ENCODE peak calls at places on chromosomes 5 and 9, in five cellular contexts. P is HepG2, S is HCT116, E is H1, L is NT2/D1. V is an unnamed sample.

GRCh38 chr5:91332267-91333044 is 50.7 kb downstream of the ARRDC3 start:
- DNase-seq in P (peak; percentile 78), S (peak; percentile 57), E (no peak), L (no peak), V (peak; percentile 38)

GRCh38 chr9:97365634-97366033 is 46.3 kb upstream of the TDRD7 start:
- DNase-seq in P (no peak), S (no peak), E (no peak), L (no peak), V (no peak)

GRCh38 chr9:124342946-124343485 is 72.2 kb downstream of the PSMB7 start:
- DNase-seq in P (no peak), S (no peak), E (no peak), L (no peak), V (no peak)

GRCh38 chr9:123425836-123426365 is 69.9 kb downstream of the CRB2 start:
- DNase-seq in P (no peak), S (no peak), E (no peak), L (no peak), V (no peak)

GRCh38 chr5:74055446-74056097 is 429.6 kb downstream of the ARHGEF28 start:
- DNase-seq in P (no peak), S (no peak), E (no peak), L (no peak), V (no peak)

GRCh38 chr5:118984602-118985001 is 3.7 kb downstream of the DTWD2 start:
- DNase-seq in P (no peak), S (no peak), E (no peak), L (no peak), V (no peak)

GRCh38 chr9:76359365-76359764 is 34.9 kb downstream of the RFK start:
- DNase-seq in P (no peak), S (no peak), E (no peak), L (no peak), V (peak; percentile 86)

GRCh38 chr9:78357165-78357873 is 60.4 kb downstream of the PSAT1 start:
- DNase-seq in P (no peak), S (no peak), E (no peak), L (no peak), V (peak; percentile 34)

GRCh38 chr5:132283423-132284043 is 10.7 kb upstream of the SLC22A4 start:
- DNase-seq in P (peak; percentile 43), S (no peak), E (no peak), L (no peak), V (no peak)

GRCh38 chr5:107072440-107072839 is 598.3 kb downstream of the EFNA5 start:
- DNase-seq in P (no peak), S (no peak), E (no peak), L (no peak), V (no peak)

DNA sequence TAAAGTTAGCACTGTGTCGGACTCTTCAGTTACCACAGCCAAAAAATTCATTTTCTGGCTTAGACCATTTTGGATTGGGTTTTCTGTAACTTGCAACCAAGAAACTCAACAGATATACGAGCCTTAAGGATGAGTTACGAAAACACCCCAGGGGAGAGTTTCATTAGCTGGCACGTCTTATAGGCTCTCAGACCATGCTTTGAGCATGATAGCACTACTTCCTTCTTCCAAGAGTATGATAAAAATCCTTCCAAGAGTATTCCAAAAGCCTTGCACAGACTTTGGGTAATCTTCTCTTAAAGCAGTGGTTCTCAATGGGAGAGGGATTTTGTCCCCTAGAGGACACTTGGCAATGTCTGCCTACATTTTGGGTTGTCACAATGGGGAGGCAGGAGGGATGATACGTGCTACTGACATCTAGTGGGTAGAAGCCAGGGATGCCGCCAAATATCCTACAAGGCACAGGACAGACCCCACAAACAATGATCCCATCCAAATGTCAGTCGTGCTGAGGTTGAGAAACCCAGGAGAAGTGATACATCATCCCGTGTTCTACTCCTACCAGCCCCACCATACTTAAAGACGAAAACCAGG is 64.8 kb downstream of the SMIM23 start:
- DNase-seq in P (peak; percentile 13), S (peak; percentile 31), E (no peak), L (peak; percentile 43), V (no peak)
- TF ChIP-seq ZNF274 in P (no peak), S (no peak), E (no peak), L (no peak), V (no peak)

DNA sequence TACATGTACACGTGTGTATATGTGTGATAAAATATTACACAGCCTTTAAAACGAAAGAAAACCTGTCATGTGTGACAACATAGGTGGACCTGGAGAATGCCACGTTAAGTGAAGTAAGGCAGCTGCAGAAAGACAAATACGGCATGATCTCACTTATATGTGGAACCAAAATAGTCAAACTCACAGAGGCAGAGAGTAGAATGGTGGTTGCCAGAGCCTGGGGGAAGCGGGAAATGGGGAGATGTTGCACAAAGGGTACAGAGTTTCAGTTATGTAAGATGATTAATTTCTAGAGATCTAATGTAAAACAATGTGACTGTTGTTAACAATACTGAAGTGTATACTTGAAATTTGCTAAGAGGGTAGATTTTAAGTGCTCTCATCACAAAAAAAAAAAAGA is 34.8 kb downstream of the ADAMTS12 start:
- DNase-seq in P (no peak), S (no peak), E (no peak), L (no peak), V (no peak)
- TF ChIP-seq ZNF274 in P (no peak), S (no peak), E (no peak), L (no peak), V (no peak)

GRCh38 chr5:156920042-156920860 is 42.8 kb downstream of the TIMD4 start:
- DNase-seq in P (no peak), S (no peak), E (no peak), L (no peak), V (no peak)
- TF ChIP-seq ZNF274 in P (no peak), S (no peak), E (no peak), L (no peak), V (no peak)

GRCh38 chr5:16507716-16508115 is 42.1 kb upstream of the ZNF622 start:
- DNase-seq in P (no peak), S (no peak), E (no peak), L (no peak), V (no peak)

GRCh38 chr5:16505904-16506303 is 40.3 kb upstream of the ZNF622 start:
- DNase-seq in P (no peak), S (no peak), E (no peak), L (no peak), V (no peak)

GRCh38 chr5:16505140-16505891 is 39.7 kb upstream of the ZNF622 start:
- DNase-seq in P (no peak), S (no peak), E (no peak), L (no peak), V (no peak)

GRCh38 chr5:16510123-16510522 is 44.5 kb upstream of the ZNF622 start:
- DNase-seq in P (no peak), S (no peak), E (no peak), L (no peak), V (no peak)

DNA sequence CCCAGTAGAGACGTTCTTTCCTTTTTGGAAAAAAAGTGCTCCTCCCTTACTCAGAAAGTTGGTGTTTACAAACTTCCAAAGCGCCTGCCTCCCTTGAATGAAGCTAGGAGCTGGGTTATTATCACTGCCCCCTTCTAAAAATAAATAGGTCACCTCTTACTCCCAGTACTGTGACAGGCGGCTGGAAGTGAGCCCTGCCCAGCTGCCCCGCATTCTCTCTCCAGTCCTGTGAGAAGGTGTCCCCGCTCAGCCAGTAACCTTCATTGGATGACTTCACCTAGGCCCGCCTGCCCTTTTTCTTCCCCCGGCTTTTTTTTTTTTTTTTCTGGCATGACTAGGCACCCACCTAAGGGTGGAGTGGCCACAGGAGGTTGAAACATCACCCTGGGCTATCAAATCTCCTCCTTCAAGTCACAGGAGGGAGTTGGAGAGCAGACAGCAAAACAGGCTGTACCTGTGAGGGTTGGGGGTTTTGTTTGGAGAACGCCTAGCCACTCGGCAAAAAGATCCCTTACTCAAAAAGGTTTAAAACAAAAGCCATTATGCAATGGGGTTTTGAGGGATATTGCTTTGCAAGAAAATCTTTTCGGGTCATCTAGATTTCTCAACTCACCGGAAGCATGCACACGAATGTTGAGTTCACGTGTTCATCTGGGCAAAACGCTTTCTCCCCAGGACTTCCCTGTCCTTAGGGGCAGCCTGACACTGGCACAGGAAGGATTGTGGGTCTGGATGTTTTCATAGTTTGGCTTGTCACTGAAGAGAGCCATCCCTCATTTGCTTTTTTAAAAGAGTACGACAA is 43.3 kb upstream of the ZNF622 start:
- DNase-seq in P (no peak), S (peak; percentile 59), E (peak; percentile 13), L (no peak), V (no peak)
- TF ChIP-seq ZNF274 in P (no peak), S (no peak), E (no peak), L (no peak), V (no peak)